ENCODE peak calls at places on chromosomes 3 and 15, in seven cellular contexts. U is neural crest cell; F is amygdala; M is stimulated activated CD4-positive, alpha-beta T cell treated with anti-CD3 and anti-CD28 coated beads, Interleukin-4, amount 100 ng/mL, for 24 hours; T is M059J; R is Kasumi-1; V is astrocyte of the spinal cord. X is an unnamed sample.

GRCh38 chr3:132721479-132722164 is 587 bp downstream of the NPHP3 start:
- DNase-seq in U (no peak), F (peak), M (no peak), T (peak), R (no peak), V (peak), X (no peak)

GRCh38 chr15:68228143-68228970 is 1.2 kb downstream of the CLN6 start:
- DNase-seq in U (no peak), F (no peak), M (no peak), T (no peak), R (no peak), V (peak), X (no peak)

GRCh38 chr15:43370310-43370974 is 401 bp downstream of the ZSCAN29 start:
- DNase-seq in U (peak), F (no peak), M (no peak), T (peak), R (no peak), V (peak), X (no peak)

GRCh38 chr3:126013742-126014141 is 44.8 kb downstream of the ROPN1B start:
- DNase-seq in U (no peak), F (no peak), M (no peak), T (no peak), R (no peak), V (peak), X (no peak)

GRCh38 chr3:53716998-53717397 is 129.2 kb downstream of the CHDH start:
- DNase-seq in U (no peak), F (no peak), M (no peak), T (no peak), R (peak), V (no peak), X (no peak)

GRCh38 chr3:149713730-149714654 is 38.3 kb downstream of the COMMD2 start:
- DNase-seq in U (no peak), F (no peak), M (no peak), T (no peak), R (no peak), V (no peak), X (no peak)

GRCh38 chr3:48086736-48087470 is 70.7 kb upstream of the MAP4 start:
- DNase-seq in U (no peak), F (no peak), M (no peak), T (peak), R (no peak), V (peak), X (peak)

GRCh38 chr15:60740787-60741354 is 261.9 kb upstream of the ICE2 start:
- DNase-seq in U (no peak), F (no peak), M (no peak), T (no peak), R (no peak), V (no peak), X (no peak)

GRCh38 chr3:52328536-52329080 is 12.5 kb downstream of the DNAH1 start:
- DNase-seq in U (no peak), F (no peak), M (no peak), T (no peak), R (no peak), V (no peak), X (no peak)

GRCh38 chr3:170703121-170703588 is 117.3 kb upstream of the SLC7A14 start:
- DNase-seq in U (no peak), F (no peak), M (no peak), T (peak), R (no peak), V (peak), X (peak)

GRCh38 chr15:40844543-40844981 is 714 bp downstream of the SPINT1 start:
- DNase-seq in U (no peak), F (no peak), M (peak), T (peak), R (peak), V (no peak), X (no peak)

GRCh38 chr15:72722071-72722696 is 36.2 kb downstream of the BBS4 start:
- DNase-seq in U (peak), F (no peak), M (peak), T (peak), R (peak), V (peak), X (peak)

GRCh38 chr15:38991126-38991525 is 426.5 kb upstream of the RASGRP1 start:
- DNase-seq in U (no peak), F (no peak), M (no peak), T (peak), R (no peak), V (peak), X (no peak)

GRCh38 chr15:58626378-58626777 is 123.1 kb downstream of the ADAM10 start:
- DNase-seq in U (no peak), F (no peak), M (no peak), T (no peak), R (no peak), V (no peak), X (no peak)

GRCh38 chr3:127699098-127699945 is 26.6 kb downstream of the ABTB1 start:
- DNase-seq in U (no peak), F (no peak), M (no peak), T (peak), R (no peak), V (peak), X (no peak)

GRCh38 chr3:129888739-129889138 is 4.8 kb downstream of the TMCC1 start:
- DNase-seq in U (no peak), F (no peak), M (no peak), T (peak), R (no peak), V (peak), X (peak)

GRCh38 chr3:178676077-178676476 is 139.8 kb downstream of the KCNMB2 start:
- DNase-seq in U (no peak), F (no peak), M (no peak), T (no peak), R (no peak), V (no peak), X (no peak)

GRCh38 chr3:50154840-50155490 is at the start of gene SEMA3F:
- DNase-seq in U (peak), F (no peak), M (peak), T (peak), R (peak), V (peak), X (no peak)

GRCh38 chr3:109432833-109433232 is 95.5 kb upstream of the DPPA4 start:
- DNase-seq in U (no peak), F (no peak), M (no peak), T (no peak), R (no peak), V (no peak), X (no peak)

GRCh38 chr15:28959326-28959725 is 73.6 kb downstream of the APBA2 start:
- DNase-seq in U (no peak), F (no peak), M (no peak), T (no peak), R (no peak), V (no peak), X (no peak)

GRCh38 chr3:34185301-34185700 is 386.9 kb downstream of the PDCD6IP start:
- DNase-seq in U (no peak), F (no peak), M (no peak), T (no peak), R (no peak), V (no peak), X (no peak)

GRCh38 chr3:105806361-105806760 is 62.5 kb downstream of the CBLB start:
- DNase-seq in U (no peak), F (no peak), M (peak), T (peak), R (peak), V (peak), X (no peak)

GRCh38 chr3:101495552-101495951 is 17.5 kb downstream of the SENP7 start:
- DNase-seq in U (no peak), F (no peak), M (no peak), T (no peak), R (no peak), V (no peak), X (no peak)

GRCh38 chr15:101528108-101528916 is 38.8 kb upstream of the PCSK6 start:
- DNase-seq in U (no peak), F (no peak), M (no peak), T (no peak), R (no peak), V (no peak), X (no peak)

GRCh38 chr3:36843065-36844051 is 79.0 kb upstream of the DCLK3 start:
- DNase-seq in U (peak), F (no peak), M (peak), T (no peak), R (peak), V (peak), X (no peak)

X was measured in AG04450.